ENCODE peak calls at places on chromosome 19, in ten cellular contexts. M, H, F, R, E, T, Z, P, J and Q are unnamed samples.

GRCh38 chr19:36771275-36772231 is 1.1 kb downstream of the ZNF850 start:
- DNase-seq in T (peak; percentile 88), P (peak; percentile 80), M (peak; percentile 33), F (peak; percentile 77), E (peak; percentile 73), R (peak; percentile 70), Z (peak; percentile 17), J (peak; percentile 53), H (peak; percentile 57), Q (peak; percentile 81)

GRCh38 chr19:55640577-55641375 is at the start of gene ZNF580:
- DNase-seq in F (peak; percentile 81), R (peak; percentile 86), M (peak; percentile 61), P (peak; percentile 55), T (peak; percentile 93), H (peak; percentile 86), J (peak; percentile 63), E (peak; percentile 60), Z (peak; percentile 63), Q (peak; percentile 81)

GRCh38 chr19:49546825-49547565 is 19.2 kb downstream of the RCN3 start:
- DNase-seq in T (no peak), M (peak; percentile 95), J (peak; percentile 74), R (no peak), H (no peak), P (peak; percentile 76), F (peak; percentile 90), Z (no peak), E (peak; percentile 75), Q (peak; percentile 80)

GRCh38 chr19:17243340-17243853 is 2.3 kb downstream of the NR2F6 start:
- DNase-seq in E (no peak), J (no peak), H (no peak), T (no peak), Z (no peak), R (no peak), M (no peak), P (no peak), F (no peak), Q (peak; percentile 6)

GRCh38 chr19:40523322-40524047 is 53.2 kb upstream of the SHKBP1 start:
- DNase-seq in J (peak; percentile 68), R (no peak), F (peak; percentile 56), Z (no peak), E (peak; percentile 79), T (no peak), P (no peak), M (peak; percentile 66), H (peak; percentile 62), Q (peak; percentile 85)

GRCh38 chr19:20271215-20271926 is 104.4 kb downstream of the ZNF486 start:
- DNase-seq in P (no peak), R (no peak), M (no peak), H (no peak), F (no peak), Z (no peak), E (no peak), J (no peak), T (no peak), Q (no peak)

GRCh38 chr19:41195675-41196497 is 2.9 kb downstream of the CYP2S1 start:
- DNase-seq in T (no peak), F (peak; percentile 39), M (no peak), Z (no peak), H (no peak), P (no peak), R (no peak), J (no peak), E (no peak), Q (no peak)

GRCh38 chr19:10430505-10431253 is 10.3 kb downstream of the PDE4A start:
- DNase-seq in H (peak; percentile 81), J (peak; percentile 60), Z (no peak), R (peak; percentile 86), E (no peak), P (no peak), M (no peak), T (peak; percentile 92), F (peak; percentile 68), Q (no peak)